ENCODE peak calls at places on chromosomes 16 and 17, in six cellular contexts. One of them, this sample, is unnamed.

GRCh38 chr16:70694517-70695218 is 8.8 kb upstream of the MTSS2 start:
- DNase-seq in K562: peak
- DNase-seq in GM12878: no peak
- DNase-seq in SK-N-SH: peak
- DNase-seq in HepG2: no peak
- DNase-seq in H1: no peak
- DNase-seq in this sample: no peak

GRCh38 chr17:41664172-41664457 is 24.6 kb upstream of the EIF1 start:
- DNase-seq in SK-N-SH: no peak
- DNase-seq in GM12878: no peak
- DNase-seq in K562: no peak
- DNase-seq in H1: no peak
- DNase-seq in HepG2: no peak
- DNase-seq in this sample: no peak

GRCh38 chr17:17774009-17774881 is 62.5 kb downstream of the SREBF1 start:
- DNase-seq in H1: no peak
- DNase-seq in K562: no peak
- DNase-seq in SK-N-SH: no peak
- DNase-seq in GM12878: no peak
- DNase-seq in HepG2: no peak
- DNase-seq in this sample: no peak

GRCh38 chr16:23055481-23055880 is 93.8 kb downstream of the USP31 start:
- DNase-seq in GM12878: no peak
- DNase-seq in K562: no peak
- DNase-seq in HepG2: no peak
- DNase-seq in SK-N-SH: no peak
- DNase-seq in H1: no peak
- DNase-seq in this sample: peak

GRCh38 chr16:72481419-72481818 is 309.5 kb upstream of the PMFBP1 start:
- DNase-seq in GM12878: no peak
- DNase-seq in HepG2: no peak
- DNase-seq in SK-N-SH: no peak
- DNase-seq in H1: no peak
- DNase-seq in K562: no peak
- DNase-seq in this sample: no peak

GRCh38 chr16:70635356-70636016 is 10.9 kb upstream of the IL34 start:
- DNase-seq in SK-N-SH: no peak
- DNase-seq in HepG2: no peak
- DNase-seq in K562: peak
- DNase-seq in GM12878: no peak
- DNase-seq in H1: no peak
- DNase-seq in this sample: no peak

GRCh38 chr16:58615280-58615679 is 14.3 kb downstream of the CNOT1 start:
- DNase-seq in HepG2: no peak
- DNase-seq in GM12878: no peak
- DNase-seq in SK-N-SH: no peak
- DNase-seq in H1: no peak
- DNase-seq in K562: no peak
- DNase-seq in this sample: no peak

GRCh38 chr17:3885271-3885670 is 7.6 kb downstream of the CAMKK1 start:
- DNase-seq in H1: no peak
- DNase-seq in HepG2: no peak
- DNase-seq in SK-N-SH: no peak
- DNase-seq in GM12878: no peak
- DNase-seq in K562: no peak
- DNase-seq in this sample: no peak

GRCh38 chr16:8878523-8878911 is 3.6 kb upstream of the LITAFD start:
- DNase-seq in K562: no peak
- DNase-seq in HepG2: no peak
- DNase-seq in H1: no peak
- DNase-seq in SK-N-SH: no peak
- DNase-seq in GM12878: no peak
- DNase-seq in this sample: no peak

GRCh38 chr17:80104956-80105375 is 3.6 kb downstream of the GAA start:
- DNase-seq in SK-N-SH: no peak
- DNase-seq in K562: no peak
- DNase-seq in GM12878: no peak
- DNase-seq in H1: no peak
- DNase-seq in HepG2: no peak
- DNase-seq in this sample: no peak

GRCh38 chr17:19388791-19389190 is 1.8 kb upstream of the MFAP4 start:
- DNase-seq in HepG2: no peak
- DNase-seq in K562: no peak
- DNase-seq in H1: no peak
- DNase-seq in SK-N-SH: no peak
- DNase-seq in GM12878: no peak
- DNase-seq in this sample: no peak

GRCh38 chr16:85083051-85083639 is 29.1 kb downstream of the CIBAR2 start:
- DNase-seq in HepG2: no peak
- DNase-seq in SK-N-SH: no peak
- DNase-seq in H1: peak
- DNase-seq in GM12878: no peak
- DNase-seq in K562: no peak
- DNase-seq in this sample: no peak

GRCh38 chr17:14201595-14201994 is 35.1 kb downstream of the CDRT15 start:
- DNase-seq in K562: no peak
- DNase-seq in SK-N-SH: no peak
- DNase-seq in HepG2: no peak
- DNase-seq in H1: no peak
- DNase-seq in GM12878: no peak
- DNase-seq in this sample: peak

GRCh38 chr17:76686538-76687277 is 24.1 kb downstream of the MXRA7 start:
- DNase-seq in HepG2: no peak
- DNase-seq in K562: no peak
- DNase-seq in GM12878: no peak
- DNase-seq in H1: no peak
- DNase-seq in SK-N-SH: peak
- DNase-seq in this sample: no peak

GRCh38 chr17:32463304-32463703 is 19.0 kb downstream of the PSMD11 start:
- DNase-seq in H1: no peak
- DNase-seq in HepG2: no peak
- DNase-seq in K562: no peak
- DNase-seq in GM12878: no peak
- DNase-seq in SK-N-SH: no peak
- DNase-seq in this sample: no peak

GRCh38 chr17:59439711-59440110 is 108.3 kb downstream of the YPEL2 start:
- DNase-seq in GM12878: no peak
- DNase-seq in K562: no peak
- DNase-seq in SK-N-SH: no peak
- DNase-seq in H1: no peak
- DNase-seq in HepG2: no peak
- DNase-seq in this sample: no peak

GRCh38 chr17:29585080-29585751 is 4.2 kb downstream of the GIT1 start:
- DNase-seq in K562: peak
- DNase-seq in H1: no peak
- DNase-seq in HepG2: no peak
- DNase-seq in SK-N-SH: peak
- DNase-seq in GM12878: no peak
- DNase-seq in this sample: no peak

GRCh38 chr17:82452162-82452561 is 1.6 kb upstream of the CYBC1 start:
- DNase-seq in SK-N-SH: no peak
- DNase-seq in K562: no peak
- DNase-seq in GM12878: no peak
- DNase-seq in HepG2: no peak
- DNase-seq in H1: no peak
- DNase-seq in this sample: no peak

GRCh38 chr17:82446649-82447048 is 3.9 kb downstream of the CYBC1 start:
- DNase-seq in HepG2: no peak
- DNase-seq in SK-N-SH: no peak
- DNase-seq in GM12878: no peak
- DNase-seq in H1: no peak
- DNase-seq in K562: no peak
- DNase-seq in this sample: no peak

GRCh38 chr17:82450357-82451106 is at the start of gene CYBC1:
- DNase-seq in SK-N-SH: peak
- DNase-seq in K562: peak
- DNase-seq in H1: no peak
- DNase-seq in GM12878: peak
- DNase-seq in HepG2: peak
- DNase-seq in this sample: peak

GRCh38 chr17:82449883-82450356 is 632 bp downstream of the CYBC1 start:
- DNase-seq in K562: no peak
- DNase-seq in HepG2: no peak
- DNase-seq in GM12878: no peak
- DNase-seq in H1: no peak
- DNase-seq in SK-N-SH: no peak
- DNase-seq in this sample: no peak

DNA sequence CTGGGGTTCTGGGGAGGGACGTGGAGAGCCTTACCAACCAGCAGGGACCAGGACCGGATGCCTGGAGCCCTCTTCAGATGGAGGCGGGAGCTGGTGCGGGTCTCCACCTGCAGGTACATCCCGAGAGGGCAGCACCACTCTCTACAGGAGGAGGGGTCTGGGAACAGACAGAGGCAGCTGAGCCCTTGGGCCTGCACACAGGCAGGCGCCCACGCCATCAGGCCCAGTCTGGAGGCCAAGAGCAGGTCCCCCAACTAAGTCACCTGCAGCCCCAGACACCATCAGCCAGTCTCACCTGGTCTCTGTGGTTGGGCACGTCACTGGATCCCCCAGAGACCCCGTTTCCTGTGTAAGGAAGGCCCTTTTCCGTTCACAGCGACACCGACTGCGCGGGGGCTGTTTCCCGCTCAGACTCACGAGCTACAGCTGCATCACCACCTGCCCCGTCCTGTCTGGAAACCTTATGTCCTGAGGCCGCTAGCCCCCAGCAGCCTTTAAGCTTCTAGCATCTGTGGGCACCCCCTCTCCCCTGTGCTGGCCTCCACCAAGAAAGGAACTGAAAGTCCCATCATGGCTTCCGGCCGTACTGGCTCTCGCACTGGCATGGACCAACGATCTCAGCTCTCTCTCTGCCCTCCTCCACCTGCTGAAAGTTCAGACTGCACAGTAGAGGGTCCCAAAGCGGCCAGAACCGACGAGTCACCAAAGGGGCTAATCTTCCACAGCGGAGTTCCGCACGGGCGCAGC is 1.2 kb downstream of the CYBC1 start:
- DNase-seq in GM12878: peak
- DNase-seq in K562: no peak
- DNase-seq in HepG2: no peak
- DNase-seq in H1: no peak
- DNase-seq in SK-N-SH: peak
- DNase-seq in this sample: peak
- TF ChIP-seq GABPA in GM12878: peak
- TF ChIP-seq GABPA in K562: no peak
- TF ChIP-seq GABPA in HepG2: no peak
- TF ChIP-seq GABPA in H1: no peak
- TF ChIP-seq GABPA in SK-N-SH: no peak
- TF ChIP-seq GABPA in this sample: no peak

DNA sequence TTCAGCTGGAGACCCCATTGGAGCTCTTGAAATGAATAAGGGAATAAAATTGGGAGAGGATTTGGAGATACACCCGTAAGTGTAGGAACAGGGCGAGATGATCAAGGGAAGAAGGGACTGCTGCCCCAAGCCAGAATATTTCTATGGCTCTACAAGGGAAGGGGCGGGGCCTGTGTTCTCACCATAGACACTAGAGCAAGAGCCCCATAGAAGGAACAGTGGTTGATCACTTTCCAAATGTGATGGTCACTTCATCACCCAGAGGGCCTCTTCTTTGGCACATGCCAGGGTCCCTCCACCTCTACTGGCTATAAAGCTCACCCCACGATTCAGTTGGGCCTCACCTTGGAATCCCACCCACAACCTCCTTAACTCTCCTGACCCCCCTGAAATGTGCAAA is 25.0 kb downstream of the GPRC5B start:
- DNase-seq in SK-N-SH: no peak
- DNase-seq in K562: no peak
- DNase-seq in H1: no peak
- DNase-seq in HepG2: no peak
- DNase-seq in GM12878: no peak
- DNase-seq in this sample: no peak
- H3K27ac ChIP-seq in SK-N-SH: no peak
- H3K27ac ChIP-seq in K562: no peak
- H3K27ac ChIP-seq in H1: peak
- H3K27ac ChIP-seq in HepG2: no peak
- H3K27ac ChIP-seq in GM12878: no peak
- H3K27ac ChIP-seq in this sample: no peak

GRCh38 chr16:83781-84615 is 6.0 kb downstream of the MPG start:
- DNase-seq in H1: no peak
- DNase-seq in HepG2: no peak
- DNase-seq in SK-N-SH: no peak
- DNase-seq in GM12878: no peak
- DNase-seq in K562: no peak
- DNase-seq in this sample: no peak
- TF ChIP-seq CTCF in H1: no peak
- TF ChIP-seq CTCF in HepG2: no peak
- TF ChIP-seq CTCF in SK-N-SH: peak
- TF ChIP-seq CTCF in GM12878: no peak
- TF ChIP-seq CTCF in K562: no peak
- TF ChIP-seq CTCF in this sample: no peak

GRCh38 chr16:11386791-11387546 is 41.7 kb downstream of the RMI2 start:
- DNase-seq in HepG2: peak
- DNase-seq in K562: peak
- DNase-seq in SK-N-SH: no peak
- DNase-seq in GM12878: no peak
- DNase-seq in H1: peak
- DNase-seq in this sample: no peak
- TF ChIP-seq GABPA in HepG2: no peak
- TF ChIP-seq GABPA in K562: no peak
- TF ChIP-seq GABPA in SK-N-SH: no peak
- TF ChIP-seq GABPA in GM12878: no peak
- TF ChIP-seq GABPA in H1: no peak
- TF ChIP-seq GABPA in this sample: no peak

GRCh38 chr16:12545292-12545610 is 258.4 kb downstream of the CPPED1 start:
- DNase-seq in SK-N-SH: no peak
- DNase-seq in GM12878: no peak
- DNase-seq in K562: no peak
- DNase-seq in HepG2: peak
- DNase-seq in H1: no peak
- DNase-seq in this sample: no peak

GRCh38 chr16:12545792-12546342 is 257.8 kb downstream of the CPPED1 start:
- DNase-seq in H1: no peak
- DNase-seq in GM12878: peak
- DNase-seq in HepG2: no peak
- DNase-seq in K562: no peak
- DNase-seq in SK-N-SH: no peak
- DNase-seq in this sample: no peak

GRCh38 chr16:12546918-12547607 is 256.6 kb downstream of the CPPED1 start:
- DNase-seq in H1: no peak
- DNase-seq in HepG2: no peak
- DNase-seq in K562: no peak
- DNase-seq in GM12878: peak
- DNase-seq in SK-N-SH: no peak
- DNase-seq in this sample: no peak

GRCh38 chr16:12548270-12548983 is 255.3 kb downstream of the CPPED1 start:
- DNase-seq in HepG2: no peak
- DNase-seq in GM12878: peak
- DNase-seq in H1: no peak
- DNase-seq in K562: no peak
- DNase-seq in SK-N-SH: no peak
- DNase-seq in this sample: no peak

DNA sequence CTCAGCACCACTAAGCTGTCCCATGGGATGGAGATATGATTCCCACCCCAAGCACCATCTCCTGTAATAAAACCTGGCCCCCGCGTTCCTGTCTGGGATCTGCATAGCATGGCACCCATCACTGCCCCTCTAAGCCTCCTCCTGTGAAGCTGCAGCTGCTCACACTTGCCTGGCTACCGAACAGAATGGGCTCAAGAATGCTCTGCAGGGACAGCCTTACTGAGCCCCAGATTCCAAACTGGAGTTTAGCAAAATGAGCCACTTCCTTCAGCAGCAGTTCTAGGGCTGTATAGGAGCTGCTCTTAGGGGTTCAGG is 256.1 kb downstream of the CPPED1 start:
- DNase-seq in HepG2: no peak
- DNase-seq in K562: no peak
- DNase-seq in SK-N-SH: no peak
- DNase-seq in H1: no peak
- DNase-seq in GM12878: no peak
- DNase-seq in this sample: no peak
- H3K27ac ChIP-seq in HepG2: no peak
- H3K27ac ChIP-seq in K562: no peak
- H3K27ac ChIP-seq in SK-N-SH: no peak
- H3K27ac ChIP-seq in H1: no peak
- H3K27ac ChIP-seq in GM12878: peak
- H3K27ac ChIP-seq in this sample: no peak

This sample was measured in HL-60.